ENCODE peak calls at places on chromosomes 11 and 22, in six cellular contexts. L is aorta; R is heart right ventricle; A is CD4-positive, alpha-beta memory T cell; K is heart left ventricle; X is neural progenitor cell. Y is an unnamed sample. For H3K4me1, the result is how much of the 10 kb centered on the place peaks cover.

GRCh38 chr22:30245181-30245984 is 1.2 kb downstream of the LIF start:
- DNase-seq in L (no peak), R (no peak), K (no peak), X (no peak), A (no peak), Y (no peak)

GRCh38 chr22:17117890-17118289 is 3.3 kb downstream of the TMEM121B start:
- DNase-seq in R (no peak), A (peak), K (no peak), X (no peak), L (peak), Y (no peak)

GRCh38 chr11:15843309-15843857 is 513.0 kb downstream of the SOX6 start:
- DNase-seq in L (no peak), A (no peak), K (no peak), R (no peak), X (peak), Y (no peak)

GRCh38 chr22:19287076-19287724 is 4.3 kb downstream of the CLTCL1 start:
- DNase-seq in R (no peak), A (no peak), K (no peak), X (peak), L (no peak), Y (no peak)

GRCh38 chr11:46361283-46362145 is 14.3 kb downstream of the DGKZ start:
- DNase-seq in K (peak), L (peak), A (peak), R (peak), X (no peak), Y (no peak)

GRCh38 chr11:46808804-46809431 is 37.2 kb downstream of the CKAP5 start:
- DNase-seq in X (no peak), L (no peak), R (no peak), K (no peak), A (peak), Y (peak)

GRCh38 chr11:102935514-102935913 is 20.0 kb downstream of the MMP13 start:
- DNase-seq in R (no peak), A (no peak), X (no peak), L (no peak), K (no peak), Y (no peak)

GRCh38 chr11:111718436-111719325 is 47.5 kb downstream of the PPP2R1B start:
- DNase-seq in X (peak), L (no peak), R (no peak), A (no peak), K (no peak), Y (peak)

GRCh38 chr11:68345776-68346728 is 33.7 kb downstream of the LRP5 start:
- DNase-seq in L (no peak), R (peak), X (no peak), K (peak), A (no peak), Y (no peak)

GRCh38 chr11:83819936-83820549 is 533.9 kb upstream of the CCDC90B start:
- DNase-seq in X (peak), R (no peak), L (no peak), A (peak), K (no peak), Y (no peak)

GRCh38 chr22:36350751-36351594 is 36.8 kb downstream of the MYH9 start:
- DNase-seq in L (no peak), X (no peak), R (peak), A (no peak), K (no peak), Y (peak)

GRCh38 chr22:24088796-24089195 is 77.7 kb downstream of the CABIN1 start:
- DNase-seq in R (no peak), K (no peak), A (no peak), L (peak), X (peak), Y (no peak)

GRCh38 chr11:45610627-45611026 is 54.8 kb downstream of the CHST1 start:
- DNase-seq in K (no peak), A (no peak), R (peak), X (no peak), L (no peak), Y (no peak)

GRCh38 chr11:1029686-1030085 is 6.8 kb downstream of the MUC6 start:
- DNase-seq in A (no peak), L (no peak), X (no peak), R (no peak), K (no peak), Y (no peak)

GRCh38 chr11:72292106-72292790 is 48.3 kb upstream of the PHOX2A start:
- DNase-seq in X (no peak), A (no peak), L (no peak), R (no peak), K (no peak), Y (no peak)

GRCh38 chr11:113593698-113594308 is 112.3 kb downstream of the TMPRSS5 start:
- DNase-seq in L (peak), A (no peak), R (no peak), K (no peak), X (no peak), Y (peak)

GRCh38 chr22:32175751-32176644 is 16.9 kb upstream of the C22orf42 start:
- DNase-seq in R (no peak), L (no peak), X (peak), A (no peak), K (no peak), Y (no peak)

GRCh38 chr11:74543991-74544390 is 48.4 kb upstream of the POLD3 start:
- DNase-seq in L (no peak), X (no peak), A (no peak), R (no peak), K (no peak), Y (no peak)

GRCh38 chr22:19942071-19942885 is 660 bp upstream of the TXNRD2 start:
- DNase-seq in R (no peak), L (no peak), X (no peak), K (no peak), A (no peak), Y (peak)

GRCh38 chr11:119676461-119677020 is 52.5 kb downstream of the NECTIN1 start:
- DNase-seq in X (no peak), K (no peak), R (no peak), A (no peak), L (no peak), Y (no peak)

GRCh38 chr11:134510641-134511040 is 98.6 kb upstream of the B3GAT1 start:
- DNase-seq in A (no peak), L (peak), R (no peak), X (no peak), K (no peak), Y (no peak)

GRCh38 chr22:24183321-24184031 is 2.2 kb downstream of the SUSD2 start:
- DNase-seq in L (peak), X (no peak), A (no peak), K (peak), R (no peak), Y (no peak)

GRCh38 chr22:30605449-30606110 is 1.4 kb upstream of the TCN2 start:
- DNase-seq in R (peak), A (peak), K (peak), L (no peak), X (peak), Y (peak)

GRCh38 chr11:17273668-17274321 is 2.7 kb upstream of the NUCB2 start:
- DNase-seq in X (no peak), L (no peak), R (no peak), K (no peak), A (no peak), Y (no peak)

GRCh38 chr22:19717691-19718254 is 3.5 kb downstream of the SEPTIN5 start:
- DNase-seq in K (peak), X (peak), A (peak), R (peak), L (peak), Y (peak)

GRCh38 chr11:57426754-57427691 is at the start of gene SLC43A3:
- DNase-seq in R (peak), X (peak), A (peak), K (peak), L (peak), Y (peak)

GRCh38 chr22:36823177-36823839 is 6.5 kb upstream of the PVALB start:
- DNase-seq in R (no peak), A (no peak), X (peak), K (no peak), L (no peak), Y (no peak)

GRCh38 chr11:128531588-128531987 is 55.8 kb downstream of the ETS1 start:
- DNase-seq in R (no peak), K (no peak), A (no peak), X (no peak), L (no peak), Y (no peak)
- H3K27ac ChIP-seq in R (no peak), K (no peak), A (no peak), X (no peak), L (no peak), Y (no peak)

GRCh38 chr11:64304316-64305072 is 830 bp upstream of the ESRRA start:
- DNase-seq in X (peak), A (peak), K (peak), R (peak), L (peak), Y (peak)

GRCh38 chr11:64306563-64306875 is 1.2 kb downstream of the ESRRA start:
- DNase-seq in X (no peak), A (no peak), R (no peak), K (no peak), L (no peak), Y (no peak)

GRCh38 chr11:64306876-64307622 is 1.7 kb downstream of the ESRRA start:
- DNase-seq in X (peak), K (peak), A (no peak), R (no peak), L (no peak), Y (no peak)

GRCh38 chr11:64305075-64305690 is at the start of gene ESRRA:
- DNase-seq in R (peak), X (peak), K (peak), A (peak), L (peak), Y (peak)

GRCh38 chr11:64305691-64306562 is 603 bp downstream of the ESRRA start:
- DNase-seq in L (peak), A (peak), X (peak), R (peak), K (peak), Y (peak)
- H3K4me1 ChIP-seq in L (under half), A (under half), X (under half), R (under half), K (under half), Y (under half)

DNA sequence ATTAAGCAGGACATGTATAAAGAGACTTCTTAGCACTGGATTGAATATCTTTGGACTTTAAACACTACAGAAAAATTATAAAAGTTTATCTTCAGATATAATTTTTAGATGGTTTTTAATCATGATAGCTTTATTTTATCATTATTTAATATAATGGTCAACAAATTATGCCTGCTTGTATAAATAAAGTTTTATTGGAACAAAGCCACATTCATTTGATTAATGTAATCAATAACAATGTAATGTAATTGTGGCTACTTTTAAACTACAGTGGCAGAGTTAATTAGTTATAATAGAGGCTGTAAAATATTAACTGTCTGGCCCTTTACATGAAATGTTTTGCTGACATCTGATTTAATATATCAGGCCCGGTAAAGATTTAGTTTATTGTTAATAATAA is 70.0 kb downstream of the STIM1 start:
- DNase-seq in A (no peak), X (no peak), R (no peak), L (no peak), K (no peak), Y (no peak)
- H3K27ac ChIP-seq in A (no peak), X (no peak), R (no peak), L (no peak), K (no peak), Y (no peak)

DNA sequence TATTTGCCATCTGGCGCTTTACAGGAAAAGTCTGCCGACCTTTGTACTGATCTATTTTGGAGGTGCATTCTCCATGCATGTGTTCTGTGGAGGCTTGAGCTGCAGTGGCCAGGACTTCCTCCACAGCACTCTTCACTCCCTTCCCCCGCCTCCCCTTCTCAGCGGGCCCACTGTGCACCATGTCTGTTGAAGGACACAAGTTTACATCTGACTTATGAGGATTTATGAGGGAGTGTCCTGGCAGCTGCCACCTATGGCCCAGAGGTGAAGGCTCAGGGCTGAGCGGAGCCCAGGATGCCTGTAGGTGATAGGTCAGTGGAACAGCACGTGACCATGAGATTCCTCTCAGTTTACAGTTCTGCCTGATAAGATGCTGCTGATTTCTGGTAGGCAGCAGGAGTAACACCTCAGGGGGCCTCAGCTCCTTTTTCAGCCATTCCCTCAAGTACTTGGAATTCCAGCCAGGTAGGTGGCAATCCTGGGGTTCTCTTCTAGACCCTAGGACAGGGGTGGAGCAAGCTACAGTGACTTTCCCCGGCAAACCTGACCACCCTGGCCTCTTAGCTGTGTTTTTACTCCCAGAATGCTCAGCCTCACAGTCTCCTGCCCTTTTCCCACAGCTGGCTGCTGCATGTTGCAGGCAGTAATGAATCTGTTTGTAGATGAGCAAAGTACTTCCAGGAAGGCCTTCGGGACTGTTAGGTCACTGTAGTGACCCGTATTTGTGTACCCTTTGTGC is 59.9 kb downstream of the PPFIBP2 start:
- DNase-seq in X (no peak), R (no peak), A (no peak), L (no peak), K (no peak), Y (no peak)
- H3K4me1 ChIP-seq in X (under half), R (under half), A (under half), L (under half), K (under half), Y (half or more)

GRCh38 chr22:43002198-43002577 is 12.8 kb downstream of the PACSIN2 start:
- DNase-seq in A (no peak), X (no peak), L (peak), K (no peak), R (no peak), Y (no peak)

GRCh38 chr22:42997577-42997976 is 17.4 kb downstream of the PACSIN2 start:
- DNase-seq in L (peak), K (no peak), R (no peak), A (no peak), X (no peak), Y (no peak)

GRCh38 chr22:43001271-43002197 is 13.4 kb downstream of the PACSIN2 start:
- DNase-seq in A (no peak), L (peak), K (no peak), R (no peak), X (no peak), Y (no peak)

GRCh38 chr22:42996646-42997365 is 18.1 kb downstream of the PACSIN2 start:
- DNase-seq in A (no peak), X (no peak), K (no peak), R (no peak), L (peak), Y (no peak)

DNA sequence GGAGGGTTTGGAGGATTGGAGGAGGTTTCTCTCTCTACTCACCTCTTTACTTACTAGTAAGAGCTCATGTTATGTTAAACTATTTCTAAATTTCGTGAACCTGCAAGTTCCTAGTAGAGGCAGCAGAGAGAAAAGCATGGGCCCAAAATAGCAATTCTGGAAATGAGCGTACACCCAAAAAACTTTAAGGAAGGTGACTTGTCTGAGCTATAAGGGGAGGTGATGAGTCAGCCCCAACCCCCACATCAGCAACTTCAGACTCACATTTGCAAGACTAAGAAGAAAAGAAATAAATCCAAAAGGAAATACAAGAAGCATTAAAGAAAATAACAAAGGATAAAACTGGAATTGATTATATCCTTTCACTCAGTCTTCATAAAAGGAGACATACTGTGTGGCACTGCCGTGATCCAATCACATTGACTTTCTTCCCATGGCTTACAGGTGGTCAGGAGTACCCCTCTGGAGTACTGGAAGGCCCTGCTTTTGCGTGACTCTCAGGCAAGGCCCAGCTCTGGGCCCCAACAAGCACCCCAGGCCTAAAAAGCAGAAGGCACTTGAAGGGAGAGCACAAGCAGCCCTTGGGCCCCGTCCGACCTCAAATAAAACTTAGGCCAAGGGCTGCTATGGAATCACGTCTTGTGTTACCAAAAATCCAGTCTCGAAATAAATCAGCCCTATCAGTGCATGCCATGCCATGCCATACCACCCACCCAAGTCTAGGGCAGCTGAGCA is 14.3 kb downstream of the PACSIN2 start:
- DNase-seq in L (peak), K (no peak), A (no peak), X (no peak), R (no peak), Y (no peak)
- H3K27ac ChIP-seq in L (peak), K (no peak), A (no peak), X (no peak), R (no peak), Y (peak)

GRCh38 chr11:67288452-67289225 is 464 bp upstream of the ANKRD13D start:
- DNase-seq in L (peak), K (peak), R (peak), X (peak), A (peak), Y (peak)

GRCh38 chr11:67288198-67288451 is 978 bp upstream of the ANKRD13D start:
- DNase-seq in R (no peak), L (no peak), X (no peak), K (no peak), A (no peak), Y (no peak)

GRCh38 chr11:67289226-67289650 is at the start of gene ANKRD13D:
- DNase-seq in L (no peak), A (no peak), K (no peak), X (no peak), R (no peak), Y (no peak)

GRCh38 chr11:67290801-67291200 is 1.7 kb downstream of the ANKRD13D start:
- DNase-seq in X (no peak), K (peak), R (peak), A (no peak), L (peak), Y (no peak)

DNA sequence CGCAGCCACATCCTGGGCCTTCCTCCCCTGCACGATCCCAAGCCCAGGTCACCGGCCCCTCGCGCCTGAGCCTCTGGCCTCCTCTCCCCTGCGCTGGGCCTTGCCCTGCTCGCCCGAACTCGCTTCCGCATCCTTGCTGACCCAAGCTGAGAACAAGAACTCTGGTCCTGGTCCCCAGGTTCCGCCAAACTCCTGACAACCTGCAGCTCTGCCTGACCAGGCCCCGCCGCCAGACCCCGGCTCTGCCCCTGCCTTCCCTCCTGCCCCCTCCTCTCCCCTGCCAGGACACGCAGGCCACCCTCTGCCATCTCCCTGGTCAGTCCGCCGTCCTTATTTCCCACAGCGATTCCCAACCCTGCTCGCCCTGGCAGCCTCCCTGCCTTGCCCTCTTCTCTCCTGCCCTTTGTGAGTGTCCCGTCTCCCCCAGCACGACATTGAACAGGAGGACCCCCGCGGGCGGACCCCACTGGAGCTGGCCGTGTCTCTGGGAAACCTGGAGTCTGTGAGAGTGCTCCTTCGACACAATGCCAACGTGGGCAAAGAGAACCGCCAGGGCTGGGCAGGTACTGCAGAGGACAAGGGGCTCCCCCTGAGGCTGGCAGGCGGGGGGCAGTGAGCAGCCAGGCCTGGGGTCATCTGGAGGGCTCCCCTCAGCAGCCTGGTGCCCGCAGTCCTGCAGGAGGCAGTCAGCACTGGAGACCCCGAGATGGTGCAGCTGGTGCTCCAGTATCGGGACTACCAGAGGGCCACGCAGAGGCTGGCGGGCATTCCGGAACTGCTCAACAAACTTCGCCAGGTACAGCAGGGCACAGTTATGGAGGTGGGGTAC is 762 bp downstream of the ANKRD13D start:
- DNase-seq in R (peak), K (peak), X (peak), A (no peak), L (peak), Y (peak)
- H3K4me1 ChIP-seq in R (under half), K (under half), X (under half), A (half or more), L (under half), Y (under half)

GRCh38 chr22:38215156-38216038 is 13.6 kb downstream of the MAFF start:
- DNase-seq in K (no peak), A (no peak), X (no peak), R (no peak), L (no peak), Y (no peak)
- H3K27ac ChIP-seq in K (no peak), A (no peak), X (no peak), R (no peak), L (no peak), Y (no peak)